ENCODE peak calls at places on chromosomes 16 and 17, in four cellular contexts. F, J, K and B are unnamed samples.

GRCh38 chr17:45719335-45720071 is 64.6 kb upstream of the CRHR1 start:
- DNase-seq in J (peak), F (no peak), K (no peak), B (no peak)

GRCh38 chr17:50279181-50279526 is 4.9 kb downstream of the TMEM92 start:
- DNase-seq in J (no peak), F (no peak), K (no peak), B (no peak)

GRCh38 chr17:78826426-78826825 is 14.2 kb downstream of the USP36 start:
- DNase-seq in K (no peak), F (no peak), J (no peak), B (no peak)

GRCh38 chr16:1580256-1580655 is 31.6 kb downstream of the IFT140 start:
- DNase-seq in K (no peak), F (no peak), J (no peak), B (no peak)

GRCh38 chr17:36474571-36474970 is 11.9 kb upstream of the ZNHIT3 start:
- DNase-seq in K (no peak), J (no peak), F (no peak), B (no peak)

GRCh38 chr17:56648341-56648740 is 54.8 kb downstream of the NOG start:
- DNase-seq in K (no peak), J (no peak), F (no peak), B (no peak)

GRCh38 chr16:27364493-27365141 is 37.4 kb upstream of the IL21R start:
- DNase-seq in K (peak), F (no peak), J (no peak), B (no peak)

GRCh38 chr17:29524692-29525091 is 42.1 kb downstream of the ABHD15 start:
- DNase-seq in J (no peak), K (no peak), F (no peak), B (no peak)

GRCh38 chr16:85391175-85391707 is 221.9 kb upstream of the GSE1 start:
- DNase-seq in F (no peak), J (no peak), K (no peak), B (no peak)

GRCh38 chr17:38440614-38441397 is 12.5 kb downstream of the ARHGAP23 start:
- DNase-seq in F (no peak), K (no peak), J (peak), B (no peak)

GRCh38 chr16:84603115-84603816 is 14.6 kb downstream of the COTL1 start:
- DNase-seq in K (no peak), F (peak), J (no peak), B (no peak)